ENCODE peak calls at places on chromosomes 7 and 10, in seven cellular contexts. T, D, K, Z, B, G and F are unnamed samples.

GRCh38 chr10:51137741-51138529 is 63.6 kb downstream of the PRKG1 start:
- DNase-seq in T (no peak), D (no peak), K (no peak), Z (peak), B (no peak), G (no peak), F (no peak)

GRCh38 chr10:91603931-91604331 is 28.9 kb downstream of the PPP1R3C start:
- DNase-seq in T (no peak), D (no peak), K (peak), Z (peak), B (no peak), G (no peak), F (no peak)

GRCh38 chr7:156473476-156474240 is 166.9 kb upstream of the RNF32 start:
- DNase-seq in T (peak), D (peak), K (peak), Z (peak), B (peak), G (peak), F (no peak)

GRCh38 chr10:71990706-71991269 is 26.6 kb downstream of the CHST3 start:
- DNase-seq in T (no peak), D (no peak), K (no peak), Z (no peak), B (no peak), G (no peak), F (no peak)

GRCh38 chr7:144404911-144405310 is 1.4 kb upstream of the NOBOX start:
- DNase-seq in T (no peak), D (no peak), K (no peak), Z (no peak), B (no peak), G (no peak), F (no peak)

GRCh38 chr10:44217274-44217820 is 167.6 kb downstream of the CXCL12 start:
- DNase-seq in T (no peak), D (no peak), K (no peak), Z (no peak), B (no peak), G (no peak), F (no peak)

GRCh38 chr7:131560061-131560460 is 3.6 kb upstream of the PODXL start:
- DNase-seq in T (no peak), D (no peak), K (no peak), Z (no peak), B (no peak), G (no peak), F (no peak)

GRCh38 chr7:23471090-23471859 is 984 bp upstream of the IGF2BP3 start:
- DNase-seq in T (peak), D (peak), K (peak), Z (peak), B (peak), G (peak), F (no peak)

GRCh38 chr7:101874028-101874427 is 56.6 kb downstream of the CUX1 start:
- DNase-seq in T (no peak), D (no peak), K (no peak), Z (peak), B (no peak), G (no peak), F (no peak)

GRCh38 chr7:138837627-138838026 is 39.6 kb upstream of the ATP6V0A4 start:
- DNase-seq in T (no peak), D (no peak), K (peak), Z (no peak), B (no peak), G (no peak), F (no peak)

GRCh38 chr7:146096994-146097393 is 19.6 kb upstream of the CNTNAP2 start:
- DNase-seq in T (no peak), D (peak), K (no peak), Z (no peak), B (no peak), G (peak), F (no peak)

GRCh38 chr10:119759832-119760231 is 34.0 kb downstream of the INPP5F start:
- DNase-seq in T (no peak), D (no peak), K (no peak), Z (peak), B (no peak), G (no peak), F (no peak)

GRCh38 chr10:20890491-20891337 is 6.4 kb downstream of the NEBL start:
- DNase-seq in T (no peak), D (no peak), K (no peak), Z (peak), B (no peak), G (no peak), F (no peak)

GRCh38 chr10:30178565-30178964 is 119.2 kb upstream of the JCAD start:
- DNase-seq in T (no peak), D (no peak), K (no peak), Z (peak), B (no peak), G (no peak), F (no peak)

DNA sequence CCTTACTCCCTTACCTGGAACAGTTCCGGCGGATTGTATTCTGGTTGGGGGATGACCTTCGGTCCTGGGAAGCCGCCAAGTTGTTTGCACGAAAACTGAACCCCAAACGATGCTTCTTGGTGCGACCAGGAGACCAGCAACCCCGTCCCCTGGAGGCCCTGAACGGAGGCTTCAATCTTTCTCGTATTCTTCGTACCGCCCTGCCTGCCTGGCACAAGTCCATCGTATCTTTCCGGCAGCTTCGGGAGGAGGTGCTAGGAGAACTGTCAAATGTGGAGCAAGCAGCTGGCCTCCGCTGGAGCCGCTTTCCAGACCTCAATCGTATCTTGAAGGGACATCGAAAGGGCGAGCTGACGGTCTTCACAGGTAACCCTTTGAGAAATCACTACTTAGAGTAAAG is 1.7 kb downstream of the TWNK start:
- DNase-seq in T (no peak), D (no peak), K (no peak), Z (no peak), B (no peak), G (no peak), F (no peak)
- H3K4me2 ChIP-seq in T (peak), D (no peak), K (no peak), Z (no peak), B (peak), G (no peak), F (peak)

GRCh38 chr7:143256325-143256724 is 6.9 kb upstream of the GSTK1 start:
- DNase-seq in T (no peak), D (no peak), K (no peak), Z (no peak), B (no peak), G (no peak), F (no peak)

GRCh38 chr7:143259765-143260164 is 3.5 kb upstream of the GSTK1 start:
- DNase-seq in T (no peak), D (no peak), K (no peak), Z (no peak), B (peak), G (no peak), F (no peak)

GRCh38 chr7:143257501-143257900 is 5.7 kb upstream of the GSTK1 start:
- DNase-seq in T (peak), D (no peak), K (no peak), Z (no peak), B (no peak), G (no peak), F (no peak)

GRCh38 chr7:143256932-143257331 is 6.3 kb upstream of the GSTK1 start:
- DNase-seq in T (no peak), D (no peak), K (no peak), Z (no peak), B (no peak), G (no peak), F (no peak)

GRCh38 chr7:143258830-143259229 is 4.4 kb upstream of the GSTK1 start:
- DNase-seq in T (no peak), D (no peak), K (no peak), Z (no peak), B (no peak), G (no peak), F (no peak)
- H3K4me2 ChIP-seq in T (peak), D (no peak), K (no peak), Z (peak), B (peak), G (no peak), F (no peak)

GRCh38 chr10:32971536-32972091 is 13.6 kb upstream of the ITGB1 start:
- DNase-seq in T (no peak), D (no peak), K (no peak), Z (no peak), B (peak), G (no peak), F (no peak)

GRCh38 chr10:32972929-32973328 is 14.9 kb upstream of the ITGB1 start:
- DNase-seq in T (no peak), D (no peak), K (peak), Z (peak), B (no peak), G (no peak), F (no peak)

GRCh38 chr10:32972454-32972853 is 14.4 kb upstream of the ITGB1 start:
- DNase-seq in T (no peak), D (no peak), K (no peak), Z (no peak), B (no peak), G (no peak), F (no peak)

GRCh38 chr10:32976338-32976737 is 18.3 kb upstream of the ITGB1 start:
- DNase-seq in T (no peak), D (no peak), K (no peak), Z (no peak), B (no peak), G (no peak), F (no peak)

DNA sequence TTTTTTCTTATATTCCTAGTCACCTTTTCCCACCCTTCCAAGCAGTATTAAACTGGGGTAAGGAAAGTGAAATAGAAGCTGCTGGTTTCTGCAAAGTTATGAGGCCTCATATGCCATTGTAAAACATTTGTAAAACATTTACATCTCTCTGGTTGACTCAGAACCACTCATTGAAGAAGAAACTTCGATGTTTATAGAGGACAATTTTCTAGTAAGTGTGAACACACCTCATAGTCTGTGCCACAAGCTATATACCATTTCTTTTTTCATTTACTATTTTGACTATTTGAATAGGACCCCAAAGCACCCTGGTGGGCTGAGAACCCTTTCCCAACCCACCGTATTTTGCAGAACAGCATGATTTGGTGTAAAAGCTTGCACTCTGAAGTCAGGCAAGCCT is 12.9 kb upstream of the ITGB1 start:
- DNase-seq in T (no peak), D (no peak), K (no peak), Z (no peak), B (no peak), G (no peak), F (no peak)
- H3K4me2 ChIP-seq in T (peak), D (no peak), K (no peak), Z (no peak), B (peak), G (no peak), F (no peak)

GRCh38 chr10:31961675-31962074 is 33.0 kb upstream of the ARHGAP12 start:
- DNase-seq in T (peak), D (no peak), K (no peak), Z (peak), B (no peak), G (no peak), F (peak)
- H3K4me2 ChIP-seq in T (peak), D (no peak), K (no peak), Z (no peak), B (no peak), G (no peak), F (peak)

DNA sequence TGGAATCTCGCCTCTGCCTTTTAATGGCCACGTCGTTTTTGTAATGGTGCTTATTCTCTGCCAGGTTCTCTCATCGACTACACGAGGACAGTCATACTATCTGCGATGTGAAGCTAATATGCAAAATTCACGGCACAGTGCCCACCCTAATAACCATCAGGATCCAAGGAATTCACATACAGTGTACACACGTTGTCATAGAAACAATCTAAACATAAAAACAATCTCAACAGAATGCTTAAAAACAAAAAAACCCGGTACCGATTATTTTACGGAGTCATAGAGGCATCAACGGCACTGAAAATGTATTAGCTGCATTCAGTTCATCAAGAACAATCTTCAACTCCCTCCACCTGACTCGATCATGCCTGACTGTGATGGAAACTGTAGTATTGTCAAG is 661 bp downstream of the MRPS33 start:
- DNase-seq in T (peak), D (no peak), K (no peak), Z (peak), B (no peak), G (no peak), F (no peak)
- H3K4me2 ChIP-seq in T (peak), D (peak), K (peak), Z (peak), B (peak), G (peak), F (peak)

DNA sequence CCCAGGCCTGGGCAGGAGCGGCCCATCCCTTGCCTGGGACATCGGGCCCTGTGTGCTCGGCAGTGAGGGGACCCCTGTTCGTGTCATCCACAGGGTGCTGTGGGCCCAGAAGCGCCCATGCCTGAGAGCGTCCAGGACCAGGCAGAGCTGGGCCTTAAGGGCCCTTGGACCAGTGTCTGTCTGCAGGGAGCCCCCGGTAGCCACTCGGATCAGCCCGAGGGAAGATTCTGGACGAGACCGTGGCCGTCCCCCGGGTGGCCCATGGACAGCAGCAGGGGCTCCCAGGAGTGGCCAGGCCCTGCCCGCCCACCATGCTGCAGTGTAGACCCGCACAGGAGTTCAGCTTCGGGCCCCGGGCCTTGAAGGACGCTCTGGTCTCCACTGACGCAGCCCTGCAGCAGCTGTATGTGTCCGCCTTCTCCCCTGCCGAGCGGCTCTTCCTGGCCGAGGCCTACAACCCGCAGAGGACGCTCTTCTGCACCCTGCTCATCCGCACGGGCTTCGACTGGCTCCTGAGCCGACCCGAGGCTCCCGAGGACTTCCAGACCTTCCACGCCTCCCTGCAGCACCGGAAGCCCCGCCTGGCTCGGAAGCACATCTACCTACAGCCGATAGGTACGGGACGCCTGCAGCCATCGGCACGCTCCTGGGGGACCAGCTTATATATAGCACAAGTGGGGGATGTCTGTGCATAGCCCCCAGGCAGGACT is 12.3 kb downstream of the AMZ1 start:
- DNase-seq in T (no peak), D (no peak), K (no peak), Z (no peak), B (no peak), G (no peak), F (no peak)
- H3K4me2 ChIP-seq in T (no peak), D (no peak), K (no peak), Z (no peak), B (no peak), G (no peak), F (no peak)

DNA sequence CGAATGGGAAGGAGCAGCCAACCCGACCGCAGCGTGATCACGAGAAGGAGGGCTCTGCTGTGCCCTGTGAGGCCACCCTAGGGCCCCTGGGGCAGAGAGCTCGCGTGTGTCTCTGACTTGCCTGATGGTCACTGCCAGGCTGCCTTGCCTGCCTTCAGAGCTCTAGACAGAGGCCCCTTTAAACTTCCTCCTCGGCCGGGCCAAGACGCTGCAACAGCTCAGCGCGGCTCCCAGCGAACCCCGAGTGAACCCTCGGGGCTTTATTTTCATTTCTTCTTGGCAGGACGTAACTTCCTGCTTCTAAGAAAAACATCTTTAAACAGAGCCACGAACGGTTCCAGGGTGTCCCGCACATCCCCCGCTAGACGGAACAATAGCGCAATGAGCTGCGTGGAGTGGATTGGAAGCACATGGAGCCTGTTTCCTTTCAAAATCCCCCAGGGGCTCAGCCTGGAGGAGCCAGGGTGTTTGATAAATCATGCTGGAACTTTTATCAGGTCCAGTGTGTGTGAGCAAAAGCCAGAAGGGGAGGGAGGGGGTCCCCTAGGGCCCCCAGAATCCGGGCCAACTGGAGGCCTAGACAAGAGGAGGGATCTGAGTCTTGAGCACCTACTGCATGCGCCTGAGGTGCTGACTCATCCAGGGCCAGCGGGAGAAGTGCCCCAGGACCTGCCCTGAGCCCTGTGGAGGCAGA is 134.1 kb upstream of the GDF10 start:
- DNase-seq in T (no peak), D (peak), K (peak), Z (peak), B (no peak), G (no peak), F (no peak)
- H3K4me2 ChIP-seq in T (no peak), D (no peak), K (no peak), Z (peak), B (no peak), G (no peak), F (peak)

DNA sequence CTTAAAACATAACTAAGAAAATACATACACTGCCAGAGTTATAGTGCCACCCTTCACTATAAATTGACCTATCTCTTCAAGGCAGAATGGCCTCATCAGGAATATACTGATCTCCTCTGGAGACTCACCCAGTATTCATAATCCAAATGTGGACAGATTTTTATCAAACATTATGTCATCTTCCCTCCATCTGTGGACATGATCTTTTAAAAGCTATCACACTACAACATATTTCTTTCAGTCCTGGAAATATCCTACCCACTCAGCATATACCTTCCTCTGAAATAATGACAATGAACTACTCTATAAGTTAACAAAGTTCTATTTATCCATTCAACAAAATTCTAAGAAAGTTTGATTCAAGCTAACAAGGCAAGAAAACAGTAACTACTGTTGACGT is 3.2 kb downstream of the ZNF800 start:
- DNase-seq in T (no peak), D (no peak), K (no peak), Z (no peak), B (no peak), G (no peak), F (no peak)
- H3K4me2 ChIP-seq in T (no peak), D (no peak), K (no peak), Z (no peak), B (no peak), G (no peak), F (no peak)

GRCh38 chr7:114050571-114050970 is 131.8 kb upstream of the PPP1R3A start:
- DNase-seq in T (no peak), D (no peak), K (no peak), Z (no peak), B (no peak), G (no peak), F (no peak)

GRCh38 chr7:114047889-114048288 is 129.1 kb upstream of the PPP1R3A start:
- DNase-seq in T (peak), D (no peak), K (no peak), Z (peak), B (no peak), G (no peak), F (no peak)

GRCh38 chr7:114048386-114049235 is 129.8 kb upstream of the PPP1R3A start:
- DNase-seq in T (peak), D (no peak), K (no peak), Z (peak), B (peak), G (no peak), F (no peak)

GRCh38 chr7:114051871-114052324 is 133.1 kb upstream of the PPP1R3A start:
- DNase-seq in T (no peak), D (no peak), K (no peak), Z (no peak), B (no peak), G (no peak), F (no peak)
- H3K4me2 ChIP-seq in T (no peak), D (no peak), K (no peak), Z (no peak), B (no peak), G (no peak), F (no peak)